ENCODE peak calls at places on chromosome 10, in nine cellular contexts. E, J, C, W, K, U, Z, D and T are unnamed samples.

GRCh38 chr10:14074062-14074884 is 256.5 kb downstream of the FRMD4A start:
- DNase-seq in E (peak), J (peak), C (peak), W (no peak), K (peak), U (peak), Z (peak), D (peak), T (peak)

GRCh38 chr10:91088300-91089140 is 131.9 kb upstream of the PCGF5 start:
- DNase-seq in E (no peak), J (peak), C (no peak), W (no peak), K (no peak), U (no peak), Z (no peak), D (no peak), T (no peak)

GRCh38 chr10:69400936-69401335 is 15.8 kb downstream of the TACR2 start:
- DNase-seq in E (no peak), J (no peak), C (no peak), W (no peak), K (no peak), U (peak), Z (no peak), D (no peak), T (no peak)

GRCh38 chr10:75910032-75910431 is 478.6 kb downstream of the LRMDA start:
- DNase-seq in E (no peak), J (peak), C (no peak), W (no peak), K (no peak), U (no peak), Z (peak), D (no peak), T (no peak)

GRCh38 chr10:129849452-129849750 is 114.7 kb downstream of the EBF3 start:
- DNase-seq in E (no peak), J (no peak), C (no peak), W (no peak), K (no peak), U (no peak), Z (no peak), D (no peak), T (no peak)

GRCh38 chr10:112126901-112127300 is 56.7 kb downstream of the GPAM start:
- DNase-seq in E (no peak), J (no peak), C (no peak), W (no peak), K (no peak), U (no peak), Z (no peak), D (no peak), T (no peak)

GRCh38 chr10:77898323-77899079 is 28.1 kb downstream of the DLG5 start:
- DNase-seq in E (peak), J (no peak), C (peak), W (no peak), K (no peak), U (no peak), Z (no peak), D (peak), T (no peak)

GRCh38 chr10:71961831-71962230 is 2.4 kb upstream of the CHST3 start:
- DNase-seq in E (no peak), J (no peak), C (no peak), W (no peak), K (no peak), U (no peak), Z (no peak), D (no peak), T (no peak)

GRCh38 chr10:73653701-73654100 is 2.1 kb downstream of the SYNPO2L start:
- DNase-seq in E (no peak), J (peak), C (no peak), W (no peak), K (no peak), U (peak), Z (no peak), D (peak), T (peak)

GRCh38 chr10:131691481-131692090 is 209.2 kb upstream of the PPP2R2D start:
- DNase-seq in E (no peak), J (no peak), C (no peak), W (no peak), K (no peak), U (no peak), Z (no peak), D (no peak), T (no peak)
- H3K4me3 ChIP-seq in E (no peak), J (no peak), C (no peak), W (no peak), K (no peak), U (no peak), Z (no peak), D (no peak), T (no peak)

GRCh38 chr10:103192451-103193106 is 493 bp downstream of the NT5C2 start:
- DNase-seq in E (peak), J (peak), C (peak), W (peak), K (peak), U (peak), Z (peak), D (peak), T (no peak)
- TF ChIP-seq CTCF in E (no peak), J (no peak), C (no peak), W (no peak), K (no peak), U (no peak), Z (no peak), D (no peak), T (no peak)

DNA sequence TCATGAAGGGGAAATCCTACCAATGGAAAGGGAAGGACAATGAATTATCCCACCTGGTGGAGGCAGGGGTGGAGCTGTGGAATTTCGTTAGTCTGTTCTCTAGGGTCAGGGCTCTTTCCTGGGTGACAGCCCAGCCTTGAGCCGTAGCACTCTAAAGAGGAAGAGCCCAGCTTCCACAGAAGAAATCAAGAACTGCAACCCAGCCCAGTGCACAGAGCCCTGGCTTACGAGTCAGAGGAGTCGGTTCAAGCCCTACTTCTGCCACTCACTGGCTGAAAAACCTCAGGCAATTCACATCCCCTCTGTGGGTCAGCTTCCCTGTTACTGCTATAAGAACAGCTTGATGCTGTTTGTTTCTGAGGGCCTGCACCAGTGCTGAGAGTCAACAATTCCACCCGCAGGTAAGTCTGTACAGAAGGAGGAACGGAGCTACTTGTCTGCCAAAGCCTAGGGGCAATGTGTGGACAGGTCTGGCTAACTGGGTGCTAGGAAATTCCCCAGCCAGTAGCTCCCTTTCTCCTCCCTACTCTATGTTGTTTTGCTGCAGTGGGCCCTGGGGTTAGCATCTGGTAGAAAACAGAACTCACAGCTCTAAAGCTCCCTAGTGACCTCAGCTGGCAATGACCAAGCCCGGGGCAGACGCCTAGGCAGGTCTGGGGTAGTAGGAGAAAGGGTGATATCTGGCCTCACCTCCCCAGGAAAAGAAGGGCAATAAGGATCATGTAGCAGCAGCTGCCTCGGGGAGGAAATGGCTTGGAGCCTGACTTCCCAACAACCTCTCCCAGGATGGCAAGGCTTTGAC is 3.3 kb downstream of the AVPI1 start:
- DNase-seq in E (peak), J (no peak), C (peak), W (no peak), K (no peak), U (peak), Z (no peak), D (no peak), T (no peak)
- H3K4me3 ChIP-seq in E (no peak), J (peak), C (peak), W (no peak), K (no peak), U (peak), Z (no peak), D (no peak), T (no peak)

GRCh38 chr10:25363638-25364037 is 188.8 kb downstream of the GPR158 start:
- DNase-seq in E (no peak), J (no peak), C (no peak), W (no peak), K (no peak), U (no peak), Z (no peak), D (no peak), T (no peak)
- TF ChIP-seq CTCF in E (no peak), J (no peak), C (no peak), W (no peak), K (no peak), U (no peak), Z (no peak), D (no peak), T (no peak)

GRCh38 chr10:94363251-94363565 is 469 bp upstream of the NOC3L start:
- DNase-seq in E (no peak), J (no peak), C (no peak), W (no peak), K (no peak), U (peak), Z (no peak), D (no peak), T (no peak)
- H3K4me3 ChIP-seq in E (peak), J (peak), C (peak), W (peak), K (peak), U (peak), Z (no peak), D (peak), T (peak)

GRCh38 chr10:26861326-26861998 is 704 bp upstream of the ABI1 start:
- DNase-seq in E (no peak), J (no peak), C (no peak), W (no peak), K (no peak), U (no peak), Z (no peak), D (no peak), T (no peak)
- TF ChIP-seq CTCF in E (no peak), J (no peak), C (peak), W (peak), K (no peak), U (peak), Z (no peak), D (no peak), T (no peak)

GRCh38 chr10:61834519-61834918 is 67.0 kb upstream of the ARID5B start:
- DNase-seq in E (no peak), J (no peak), C (no peak), W (no peak), K (no peak), U (no peak), Z (no peak), D (no peak), T (peak)

GRCh38 chr10:61835909-61836232 is 65.6 kb upstream of the ARID5B start:
- DNase-seq in E (no peak), J (no peak), C (no peak), W (no peak), K (no peak), U (no peak), Z (no peak), D (no peak), T (no peak)

GRCh38 chr10:61836888-61837747 is 64.4 kb upstream of the ARID5B start:
- DNase-seq in E (no peak), J (no peak), C (no peak), W (no peak), K (no peak), U (no peak), Z (peak), D (no peak), T (peak)

GRCh38 chr10:61836233-61836887 is 65.1 kb upstream of the ARID5B start:
- DNase-seq in E (no peak), J (no peak), C (no peak), W (no peak), K (no peak), U (no peak), Z (no peak), D (no peak), T (peak)

GRCh38 chr10:61835069-61835908 is 66.2 kb upstream of the ARID5B start:
- DNase-seq in E (peak), J (peak), C (no peak), W (no peak), K (no peak), U (peak), Z (peak), D (no peak), T (peak)
- H3K4me3 ChIP-seq in E (no peak), J (no peak), C (no peak), W (no peak), K (no peak), U (no peak), Z (no peak), D (no peak), T (no peak)

GRCh38 chr10:114821915-114822770 is 563 bp downstream of the FHIP2A start:
- DNase-seq in E (peak), J (peak), C (peak), W (peak), K (peak), U (peak), Z (peak), D (peak), T (no peak)
- TF ChIP-seq CTCF in E (no peak), J (no peak), C (peak), W (peak), K (peak), U (no peak), Z (no peak), D (no peak), T (no peak)

DNA sequence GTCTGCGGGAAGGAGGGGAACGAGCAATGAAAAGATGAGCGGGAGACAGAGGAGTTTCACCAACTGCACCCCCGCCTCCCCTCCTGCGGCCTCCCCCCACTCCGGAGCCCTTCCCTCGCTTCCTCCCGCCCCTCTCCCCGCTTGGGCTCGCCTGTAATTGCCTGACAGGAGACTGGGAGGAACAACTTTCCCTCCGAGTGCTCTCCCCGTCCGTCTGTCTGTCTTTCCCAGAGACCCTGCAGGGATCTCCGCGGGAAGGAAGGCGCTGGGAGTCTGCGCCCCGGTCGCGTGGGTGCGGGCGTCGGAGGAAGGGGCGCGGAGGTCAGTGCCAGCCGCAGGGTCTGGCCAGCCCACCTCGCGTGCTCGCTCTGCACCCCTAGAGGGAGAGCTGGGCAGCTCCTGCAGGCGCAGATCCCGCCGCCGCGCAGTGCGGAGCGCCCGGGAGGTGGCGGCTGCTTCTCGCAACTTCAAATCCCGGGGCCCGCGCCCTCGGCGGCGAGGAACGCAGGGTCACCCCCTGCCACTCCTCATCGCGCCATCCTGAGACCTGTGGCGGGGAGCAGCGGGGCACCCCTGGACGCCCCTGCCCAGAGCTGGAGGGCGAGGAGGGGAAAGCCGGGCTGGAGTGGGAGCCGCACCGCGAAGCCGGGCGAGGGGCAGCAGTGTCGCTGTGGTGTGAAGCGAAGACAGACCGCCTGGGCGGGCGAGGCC is 527 bp upstream of the NRP1 start:
- DNase-seq in E (peak), J (peak), C (peak), W (peak), K (peak), U (peak), Z (peak), D (peak), T (peak)
- H3K4me3 ChIP-seq in E (peak), J (peak), C (peak), W (peak), K (peak), U (peak), Z (peak), D (peak), T (peak)